ENCODE peak calls at places on chromosomes 2 and 18, in six cellular contexts. R is WTC11, W is HepG2, J is endothelial cell of umbilical vein, F is A549, E is H1. L is an unnamed sample.
A peak's percentile ranks its signal among the peaks of the same experiment; 100 is the strongest.

GRCh38 chr2:236856856-236857616 is 228.7 kb upstream of the COPS8 start:
- DNase-seq in R (peak; percentile 26), W (no peak), J (no peak), F (no peak), E (no peak), L (no peak)

GRCh38 chr2:132404056-132404455 is 12.5 kb upstream of the GPR39 start:
- DNase-seq in R (no peak), W (no peak), J (no peak), F (no peak), E (no peak), L (no peak)

GRCh38 chr2:241582328-241582727 is 23.8 kb downstream of the BOK start:
- DNase-seq in R (no peak), W (no peak), J (no peak), F (no peak), E (no peak), L (no peak)

GRCh38 chr18:9184998-9185613 is 48.5 kb downstream of the ANKRD12 start:
- DNase-seq in R (no peak), W (no peak), J (peak; percentile 96), F (no peak), E (no peak), L (no peak)

GRCh38 chr2:157302492-157303099 is 23.0 kb downstream of the ERMN start:
- DNase-seq in R (no peak), W (peak; percentile 56), J (peak; percentile 58), F (peak; percentile 31), E (no peak), L (peak; percentile 50)

GRCh38 chr18:54737986-54738385 is 90.3 kb upstream of the RAB27B start:
- DNase-seq in R (no peak), W (no peak), J (peak; percentile 14), F (peak; percentile 7), E (no peak), L (no peak)

GRCh38 chr2:145789636-145790035 is 1269.7 kb upstream of the ZEB2 start:
- DNase-seq in R (no peak), W (no peak), J (no peak), F (no peak), E (no peak), L (no peak)

GRCh38 chr2:161102770-161103450 is 57.3 kb upstream of the TANK start:
- DNase-seq in R (no peak), W (no peak), J (peak; percentile 60), F (no peak), E (no peak), L (no peak)

GRCh38 chr2:117785740-117786139 is 28.8 kb upstream of the DDX18 start:
- DNase-seq in R (peak; percentile 37), W (peak; percentile 59), J (peak; percentile 37), F (peak; percentile 15), E (no peak), L (peak; percentile 68)

GRCh38 chr2:48562281-48562680 is 32.3 kb downstream of the STON1 start:
- DNase-seq in R (no peak), W (no peak), J (no peak), F (no peak), E (no peak), L (no peak)

GRCh38 chr2:199463000-199463692 is 5.4 kb upstream of the SATB2 start:
- DNase-seq in R (peak; percentile 87), W (no peak), J (peak; percentile 30), F (peak; percentile 86), E (peak; percentile 91), L (peak; percentile 85)

GRCh38 chr2:198499539-198499938 is 695.1 kb downstream of the PLCL1 start:
- DNase-seq in R (no peak), W (no peak), J (no peak), F (no peak), E (no peak), L (peak; percentile 13)

GRCh38 chr2:72457801-72458516 is 310.3 kb upstream of the CYP26B1 start:
- DNase-seq in R (no peak), W (no peak), J (no peak), F (no peak), E (no peak), L (no peak)
- TF ChIP-seq MAX in R (no peak), W (no peak), J (no peak), F (no peak), E (no peak), L (no peak)

DNA sequence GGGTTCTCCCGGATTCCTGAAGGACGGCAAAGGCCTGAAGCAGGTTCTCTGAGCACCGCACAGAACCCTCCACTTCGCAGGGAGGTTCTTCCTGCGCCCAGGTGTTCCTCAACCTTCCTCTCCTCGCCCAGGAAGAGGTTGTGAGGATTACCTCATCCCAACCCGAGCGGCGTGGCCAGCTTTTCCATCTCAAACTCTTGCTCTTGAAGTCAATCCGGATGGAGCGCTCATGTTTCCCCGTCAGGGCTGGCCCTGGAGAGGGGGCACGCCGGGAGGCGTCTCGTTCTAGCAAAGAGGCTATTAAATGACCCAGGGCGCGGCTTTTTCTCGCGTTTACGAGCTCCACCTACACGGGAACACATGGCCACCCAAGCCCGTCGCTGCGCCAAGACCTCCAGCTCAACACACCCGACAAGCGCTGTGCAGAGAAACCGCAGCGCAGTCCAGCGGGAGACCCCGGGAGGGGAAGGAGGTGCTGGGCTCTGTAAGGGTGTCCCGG is 565 bp upstream of the RAB10 start:
- DNase-seq in R (peak; percentile 81), W (peak; percentile 82), J (peak; percentile 77), F (peak; percentile 79), E (peak; percentile 87), L (peak; percentile 84)
- TF ChIP-seq CTCF in R (no peak), W (no peak), J (no peak), F (no peak), E (no peak), L (no peak)

DNA sequence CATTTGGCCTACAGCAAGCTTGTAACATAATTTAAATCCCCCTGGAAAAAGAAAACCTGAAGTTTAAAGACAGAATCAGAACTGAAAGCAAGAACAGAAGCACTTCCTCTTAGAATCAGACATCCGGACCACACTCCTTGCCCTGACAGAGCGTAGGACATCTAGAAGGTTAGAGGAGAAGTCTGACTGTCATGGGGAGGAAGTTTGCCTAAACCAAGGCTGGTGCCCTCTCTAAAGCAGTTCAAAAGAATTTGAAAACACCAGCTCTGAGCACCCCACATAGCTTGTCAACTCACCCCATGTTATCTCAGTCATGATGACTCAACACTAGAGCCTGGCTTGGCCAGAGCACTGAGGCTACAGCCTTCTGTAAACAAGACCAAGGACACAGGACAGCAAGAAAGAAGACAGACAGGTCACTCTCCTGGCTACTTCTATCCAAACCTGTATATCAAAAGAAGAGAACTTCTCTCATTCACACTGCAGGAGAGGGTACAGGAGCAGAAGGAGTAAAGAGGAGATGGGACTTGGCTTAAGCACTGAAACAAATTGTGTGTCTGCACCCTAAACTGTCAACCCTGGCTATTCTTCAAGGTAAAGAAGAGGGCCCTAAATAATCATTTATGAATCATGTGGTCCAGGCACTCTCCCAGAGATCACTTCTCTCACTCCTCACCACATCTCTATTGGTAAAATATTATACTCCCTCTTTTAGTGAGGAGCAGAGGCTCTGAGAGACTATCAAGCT is 198.6 kb downstream of the MEMO1 start:
- DNase-seq in R (no peak), W (peak; percentile 93), J (no peak), F (peak; percentile 47), E (no peak), L (peak; percentile 67)
- TF ChIP-seq MAX in R (no peak), W (peak; percentile 31), J (no peak), F (no peak), E (no peak), L (no peak)

DNA sequence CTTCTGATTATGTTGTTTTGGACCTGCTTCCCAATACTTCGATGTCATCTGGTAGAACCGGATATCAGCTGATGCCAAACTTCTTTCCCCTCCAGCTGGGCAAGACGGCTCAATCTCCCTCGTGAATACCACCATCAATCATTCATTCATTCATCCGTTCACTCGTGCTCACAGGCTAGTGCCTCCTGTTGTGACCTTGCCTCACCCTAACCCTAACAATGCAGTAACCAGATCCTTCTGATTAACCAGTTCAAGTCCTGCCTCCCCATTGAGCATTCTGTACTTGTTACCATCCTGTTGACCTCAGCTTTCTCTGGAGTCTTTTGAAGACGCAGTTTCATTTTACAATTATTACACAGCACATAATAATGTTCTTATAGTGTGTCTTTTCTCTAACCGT is 5.1 kb upstream of the PLEKHH2 start:
- DNase-seq in R (no peak), W (no peak), J (no peak), F (no peak), E (no peak), L (no peak)
- TF ChIP-seq CTCF in R (no peak), W (no peak), J (no peak), F (no peak), E (no peak), L (no peak)

DNA sequence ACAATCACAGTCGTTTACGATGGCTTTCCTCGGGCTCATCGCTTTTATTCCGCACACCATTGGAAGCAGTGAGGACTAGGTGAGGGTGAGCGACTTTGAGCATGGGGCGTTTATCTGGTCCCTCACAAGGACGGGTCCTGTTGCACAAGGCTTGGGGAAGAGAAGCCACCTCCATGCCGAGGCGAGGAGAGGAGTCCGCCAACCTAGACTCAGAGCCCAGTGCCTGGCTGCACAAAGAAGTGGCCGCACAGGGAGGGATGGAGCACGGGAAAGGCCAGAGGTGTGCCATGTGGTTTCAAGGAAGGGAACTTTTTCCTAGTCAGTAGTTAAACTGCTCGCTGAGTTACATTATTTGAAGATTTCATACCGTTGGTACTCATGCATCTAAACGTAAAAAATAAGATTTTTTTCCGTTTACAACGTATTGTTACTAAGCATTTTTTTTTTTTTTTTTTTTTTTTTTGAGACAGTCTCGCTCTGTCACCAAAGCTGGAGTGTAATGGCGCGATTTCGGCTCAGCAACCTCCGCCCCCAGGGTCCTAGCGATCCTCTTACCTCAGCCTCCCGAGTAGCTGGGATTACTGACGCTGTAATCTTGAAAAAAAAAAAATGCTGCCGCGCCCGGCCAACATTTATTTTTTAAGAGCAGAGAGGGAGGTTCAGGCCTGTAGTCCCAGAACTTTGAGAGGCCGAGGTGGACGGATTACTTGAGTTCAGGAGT is 868 bp upstream of the CYP27C1 start:
- DNase-seq in R (peak; percentile 57), W (no peak), J (no peak), F (peak; percentile 17), E (peak; percentile 67), L (peak; percentile 28)
- TF ChIP-seq MAX in R (peak; percentile 76), W (no peak), J (no peak), F (no peak), E (peak; percentile 93), L (no peak)

DNA sequence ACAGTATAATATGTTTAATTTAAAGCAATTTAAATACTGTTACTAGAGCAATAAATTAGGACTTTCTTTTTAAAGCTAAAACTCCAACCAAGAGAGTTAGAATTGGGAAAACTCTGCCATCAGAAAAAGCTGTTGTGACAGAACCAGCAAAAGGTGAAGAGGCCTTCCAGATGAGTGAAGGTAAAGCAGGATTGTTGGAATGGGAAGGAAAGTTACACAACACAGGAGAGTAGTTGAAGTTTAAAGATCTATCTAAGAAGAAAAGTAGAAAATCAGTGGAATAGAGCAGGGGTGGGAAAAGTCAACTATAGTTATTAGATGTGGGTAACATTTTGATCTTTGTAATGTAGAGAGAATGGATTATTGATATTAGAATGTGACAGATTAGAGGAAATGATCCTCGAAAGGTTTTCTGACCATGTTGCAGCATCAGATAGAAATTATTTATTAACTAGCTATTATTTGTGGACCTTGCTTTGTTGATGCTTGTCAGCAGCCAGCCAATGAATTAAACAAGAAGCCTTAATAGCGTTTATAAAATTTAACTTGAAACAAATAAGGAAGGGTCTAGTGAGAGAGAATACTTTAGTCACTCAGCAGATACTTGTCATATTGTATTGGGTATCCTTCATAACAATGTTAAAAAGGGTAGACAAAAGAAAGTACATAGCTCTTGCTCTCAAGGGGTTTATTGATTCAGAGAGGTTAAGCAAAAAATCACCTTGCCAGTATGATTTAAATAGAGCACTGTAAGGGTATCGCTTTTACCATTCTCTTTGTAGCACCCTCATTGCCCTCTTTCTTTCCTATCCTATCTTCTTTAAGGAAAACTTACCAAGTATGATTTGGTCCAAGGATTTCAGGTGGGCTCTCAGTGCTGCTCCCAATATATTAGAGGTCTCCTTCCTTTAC is 24.6 kb upstream of the DYSF start:
- DNase-seq in R (no peak), W (no peak), J (no peak), F (no peak), E (no peak), L (no peak)
- TF ChIP-seq CTCF in R (no peak), W (no peak), J (no peak), F (no peak), E (no peak), L (no peak)